ENCODE peak calls at places on chromosomes 1 and 21, in ten cellular contexts. Q, M, H, G, A, U, V, L, K and T are unnamed samples.

GRCh38 chr1:68010094-68010493 is 40.3 kb downstream of the DIRAS3 start:
- DNase-seq in H (no peak), L (no peak), V (no peak), G (peak), U (no peak), Q (peak), A (no peak), K (peak), M (no peak), T (peak)

GRCh38 chr1:177306981-177307380 is 136.2 kb downstream of the BRINP2 start:
- DNase-seq in L (no peak), V (no peak), M (no peak), Q (no peak), K (no peak), H (no peak), A (no peak), G (no peak), U (no peak), T (no peak)

GRCh38 chr1:98072047-98072446 is 151.2 kb upstream of the DPYD start:
- DNase-seq in A (no peak), Q (no peak), M (no peak), U (no peak), H (no peak), G (no peak), L (no peak), V (no peak), K (no peak), T (no peak)

GRCh38 chr1:80542231-80542630 is 1258.5 kb upstream of the ADGRL2 start:
- DNase-seq in L (no peak), Q (peak), V (no peak), A (no peak), U (no peak), H (no peak), M (no peak), G (peak), K (no peak), T (no peak)

GRCh38 chr1:119742193-119742592 is 26.5 kb downstream of the HMGCS2 start:
- DNase-seq in M (no peak), L (no peak), V (no peak), A (no peak), Q (peak), H (no peak), U (peak), K (peak), G (peak), T (peak)

GRCh38 chr1:92968138-92969032 is 7.1 kb upstream of the DIPK1A start:
- DNase-seq in M (no peak), V (no peak), G (no peak), U (no peak), A (no peak), L (no peak), Q (no peak), H (no peak), K (no peak), T (no peak)

GRCh38 chr1:66598670-66599069 is 64.7 kb downstream of the SGIP1 start:
- DNase-seq in K (peak), H (no peak), M (no peak), L (no peak), A (no peak), Q (peak), U (no peak), G (peak), V (no peak), T (peak)

GRCh38 chr1:200488375-200489165 is 78.7 kb upstream of the ZNF281 start:
- DNase-seq in K (peak), M (no peak), L (no peak), U (peak), Q (peak), H (peak), G (peak), A (peak), V (peak), T (peak)

GRCh38 chr21:40067751-40068150 is 200.5 kb downstream of the PCP4 start:
- DNase-seq in Q (no peak), A (no peak), L (no peak), K (no peak), V (no peak), H (no peak), G (no peak), U (no peak), M (no peak), T (no peak)

GRCh38 chr1:95021085-95021484 is 51.7 kb downstream of the ALG14 start:
- DNase-seq in G (no peak), A (no peak), H (no peak), M (no peak), V (no peak), L (no peak), K (no peak), Q (peak), U (no peak), T (no peak)

GRCh38 chr1:58136502-58136901 is 410.0 kb downstream of the OMA1 start:
- DNase-seq in A (no peak), G (no peak), U (no peak), L (no peak), V (no peak), Q (no peak), M (no peak), H (no peak), K (no peak), T (no peak)

GRCh38 chr1:82706741-82707140 is 906.0 kb downstream of the ADGRL2 start:
- DNase-seq in V (no peak), L (no peak), H (no peak), G (peak), A (no peak), M (no peak), K (no peak), U (no peak), Q (peak), T (no peak)

GRCh38 chr1:36172983-36173382 is 17.0 kb downstream of the MAP7D1 start:
- DNase-seq in A (no peak), Q (peak), H (no peak), K (peak), U (no peak), M (no peak), G (peak), L (no peak), V (no peak), T (peak)

GRCh38 chr1:9111957-9112356 is 16.9 kb downstream of the GPR157 start:
- DNase-seq in L (no peak), Q (no peak), V (no peak), G (no peak), K (no peak), M (peak), U (no peak), A (no peak), H (no peak), T (no peak)

GRCh38 chr1:12097321-12097720 is 34.2 kb downstream of the TNFRSF8 start:
- DNase-seq in V (no peak), U (no peak), M (no peak), Q (peak), H (no peak), A (no peak), G (peak), L (no peak), K (peak), T (peak)

GRCh38 chr1:246587606-246588005 is 21.4 kb downstream of the CNST start:
- DNase-seq in L (no peak), H (no peak), G (peak), K (peak), A (no peak), Q (peak), V (no peak), U (no peak), M (no peak), T (peak)

DNA sequence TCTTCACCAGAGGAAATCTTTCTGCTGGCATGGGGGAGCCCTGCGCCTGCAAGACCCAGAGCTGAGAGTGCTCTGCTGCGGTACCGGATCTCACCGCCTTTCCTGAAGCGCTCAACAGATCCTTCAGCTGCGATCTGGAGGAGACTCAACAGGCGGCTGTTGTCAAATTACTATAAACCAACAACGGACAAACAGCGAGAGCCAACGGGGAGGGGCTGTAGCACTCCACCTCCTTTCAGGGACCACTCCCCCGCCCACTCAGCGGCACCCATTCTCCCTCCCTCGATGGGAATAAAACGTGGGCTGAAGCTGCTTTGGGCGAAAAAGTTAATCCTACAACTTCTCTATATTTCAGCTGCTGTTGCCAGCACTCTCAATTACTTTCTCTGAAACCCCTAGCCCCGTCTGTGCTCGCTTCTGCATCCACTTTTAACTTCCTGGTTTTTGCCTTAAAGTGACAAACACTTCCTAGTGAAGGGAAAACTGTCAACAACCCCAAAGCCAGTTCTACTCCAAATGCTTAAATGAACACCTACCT is at the start of gene FMO5:
- DNase-seq in A (peak), G (peak), H (peak), Q (peak), K (no peak), M (peak), V (peak), U (peak), L (peak), T (peak)
- TF ChIP-seq CTCF in A (no peak), G (peak), H (peak), Q (no peak), K (no peak), M (peak), V (no peak), U (no peak), L (peak), T (peak)

GRCh38 chr1:21174638-21175323 is 1.9 kb downstream of the EIF4G3 start:
- DNase-seq in A (no peak), V (no peak), H (no peak), U (no peak), K (peak), L (no peak), M (no peak), G (peak), Q (peak), T (peak)

GRCh38 chr1:21175324-21175669 is 1.4 kb downstream of the EIF4G3 start:
- DNase-seq in L (no peak), Q (peak), G (peak), M (peak), V (peak), U (peak), A (no peak), K (no peak), H (no peak), T (peak)

GRCh38 chr1:21174230-21174629 is 2.5 kb downstream of the EIF4G3 start:
- DNase-seq in Q (no peak), H (no peak), G (no peak), K (no peak), U (no peak), A (no peak), M (no peak), V (no peak), L (no peak), T (no peak)

GRCh38 chr1:21175670-21176581 is 771 bp downstream of the EIF4G3 start:
- DNase-seq in Q (no peak), A (peak), L (no peak), K (no peak), H (peak), G (no peak), V (peak), M (peak), U (peak), T (no peak)

DNA sequence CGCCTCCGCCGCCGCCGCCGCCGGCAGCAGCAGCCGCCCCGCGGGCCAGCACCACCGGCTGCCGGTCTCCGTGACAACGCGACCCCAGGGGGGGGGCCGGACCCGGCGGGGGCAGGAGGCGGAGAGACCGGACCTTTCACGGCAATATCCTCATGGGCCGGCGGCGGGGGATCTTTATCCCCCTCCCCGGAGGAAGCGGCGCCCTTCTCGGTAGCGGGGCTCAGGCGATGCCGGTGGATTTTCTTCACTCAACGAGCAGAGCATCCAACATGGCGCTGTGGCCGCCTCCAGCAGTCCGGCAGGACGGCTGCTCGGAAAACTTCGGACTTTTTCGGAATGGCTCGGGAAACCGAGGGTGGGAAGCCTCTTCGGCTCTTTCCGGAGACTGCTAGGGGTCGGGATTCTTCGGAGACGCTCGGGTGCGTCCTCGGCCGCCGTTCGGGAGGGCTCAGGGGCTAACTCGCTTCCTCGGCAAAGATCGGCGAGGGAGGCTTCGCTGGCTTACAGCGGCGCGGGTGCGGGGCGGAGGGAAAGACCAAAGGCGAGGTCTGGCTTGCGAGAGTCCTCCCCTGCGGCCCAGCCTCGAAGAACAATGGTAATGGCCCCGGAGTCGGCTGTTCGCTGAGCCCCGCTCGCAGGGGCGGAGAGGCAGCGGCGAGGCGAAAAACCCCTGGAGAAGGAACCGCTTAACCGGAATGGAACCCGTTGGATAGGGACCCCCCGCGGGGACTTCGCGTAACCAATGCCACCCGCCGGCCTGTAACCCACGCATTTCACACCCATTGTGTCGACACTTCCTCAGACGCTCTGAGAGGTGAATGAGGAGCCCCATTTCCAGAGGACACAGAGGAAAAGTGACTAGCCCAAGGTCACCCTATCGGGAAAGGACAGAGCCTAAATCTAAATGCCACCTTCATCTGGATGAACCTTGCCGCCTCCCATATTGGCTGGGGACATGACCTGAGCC is at the start of gene EIF4G3:
- DNase-seq in L (peak), V (peak), G (peak), M (peak), U (peak), K (peak), Q (peak), H (peak), A (peak), T (peak)
- TF ChIP-seq CTCF in L (no peak), V (no peak), G (no peak), M (no peak), U (no peak), K (no peak), Q (no peak), H (no peak), A (no peak), T (no peak)

GRCh38 chr1:199463521-199464127 is 563.9 kb upstream of the NR5A2 start:
- DNase-seq in H (peak), M (no peak), K (peak), A (peak), L (no peak), U (no peak), G (peak), V (no peak), Q (peak), T (peak)
- TF ChIP-seq CTCF in H (peak), M (no peak), K (peak), A (no peak), L (no peak), U (no peak), G (peak), V (no peak), Q (peak), T (peak)

DNA sequence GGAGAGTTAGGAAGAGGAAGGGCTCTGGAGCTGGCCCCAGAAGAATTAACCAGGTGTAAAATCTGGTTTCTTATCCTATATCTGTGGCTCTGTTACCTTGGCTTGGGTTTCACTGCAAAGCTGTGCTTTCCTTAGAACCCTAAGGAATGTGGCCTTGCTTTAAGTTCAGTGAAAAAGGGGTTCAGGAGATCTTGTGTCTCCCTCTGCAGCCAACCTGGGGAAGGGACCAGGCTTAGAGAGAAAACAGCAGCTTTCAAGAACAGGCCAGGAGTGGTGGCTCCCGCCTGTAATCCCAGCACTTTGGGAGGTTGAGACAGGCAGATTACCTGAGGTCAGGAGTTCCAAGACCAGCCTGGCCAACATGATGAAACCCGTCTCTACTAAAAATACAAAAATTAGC is 16.1 kb upstream of the MYCL start:
- DNase-seq in G (no peak), U (no peak), K (no peak), M (no peak), L (no peak), A (no peak), Q (no peak), H (no peak), V (no peak), T (peak)
- TF ChIP-seq CTCF in G (no peak), U (no peak), K (no peak), M (no peak), L (no peak), A (no peak), Q (no peak), H (peak), V (no peak), T (peak)